ENCODE peak calls at places on chromosomes 5 and 9, in four cellular contexts. S is K562, R is HepG2, F is GM12878. M is an unnamed sample.

GRCh38 chr5:168647083-168647482 is 67.9 kb upstream of the PANK3 start:
- DNase-seq in S (no peak), R (no peak), F (no peak), M (no peak)

GRCh38 chr9:112793213-112793810 is 42.8 kb downstream of the SNX30 start:
- DNase-seq in S (peak; percentile 62), R (peak; percentile 57), F (peak; percentile 34), M (peak; percentile 66)

GRCh38 chr9:136019041-136019680 is 58.0 kb upstream of the UBAC1 start:
- DNase-seq in S (no peak), R (no peak), F (no peak), M (no peak)

GRCh38 chr5:73786043-73786831 is 160.2 kb downstream of the ARHGEF28 start:
- DNase-seq in S (no peak), R (no peak), F (no peak), M (no peak)

GRCh38 chr5:66923922-66924321 is 272.7 kb downstream of the CD180 start:
- DNase-seq in S (no peak), R (no peak), F (no peak), M (no peak)

GRCh38 chr9:12738296-12738695 is 36.5 kb upstream of the LURAP1L start:
- DNase-seq in S (no peak), R (no peak), F (no peak), M (no peak)

GRCh38 chr5:23506329-23507236 is 826 bp upstream of the PRDM9 start:
- DNase-seq in S (no peak), R (peak; percentile 56), F (no peak), M (peak; percentile 49)

GRCh38 chr9:90307177-90307833 is 335.3 kb downstream of the DIRAS2 start:
- DNase-seq in S (no peak), R (no peak), F (no peak), M (no peak)

GRCh38 chr9:73810585-73811215 is 659.0 kb downstream of the ANXA1 start:
- DNase-seq in S (no peak), R (no peak), F (no peak), M (no peak)

GRCh38 chr9:18778846-18779245 is 254.2 kb downstream of the SAXO1 start:
- DNase-seq in S (no peak), R (no peak), F (no peak), M (no peak)

GRCh38 chr5:169538935-169539334 is 44.6 kb upstream of the SPDL1 start:
- DNase-seq in S (no peak), R (no peak), F (no peak), M (no peak)

GRCh38 chr9:91486699-91487497 is 63.3 kb upstream of the NFIL3 start:
- DNase-seq in S (peak; percentile 14), R (no peak), F (no peak), M (no peak)

GRCh38 chr5:16866220-16866619 is 69.9 kb downstream of the MYO10 start:
- DNase-seq in S (no peak), R (no peak), F (no peak), M (no peak)

GRCh38 chr5:159947708-159948358 is 31.6 kb downstream of the ADRA1B start:
- DNase-seq in S (no peak), R (no peak), F (no peak), M (no peak)

GRCh38 chr9:135887585-135888050 is 19.7 kb downstream of the CAMSAP1 start:
- DNase-seq in S (no peak), R (no peak), F (peak; percentile 19), M (no peak)

GRCh38 chr5:127216906-127217675 is 73.5 kb upstream of the MEGF10 start:
- DNase-seq in S (no peak), R (no peak), F (no peak), M (no peak)

GRCh38 chr5:1670342-1670741 is 129.3 kb downstream of the MRPL36 start:
- DNase-seq in S (no peak), R (no peak), F (no peak), M (no peak)

GRCh38 chr9:37929441-37929895 is 25.5 kb upstream of the SLC25A51 start:
- DNase-seq in S (no peak), R (no peak), F (no peak), M (no peak)

GRCh38 chr5:980941-981340 is 27.7 kb upstream of the NKD2 start:
- DNase-seq in S (no peak), R (no peak), F (no peak), M (no peak)

GRCh38 chr5:179834120-179834519 is 13.4 kb downstream of the SQSTM1 start:
- DNase-seq in S (no peak), R (no peak), F (no peak), M (no peak)

GRCh38 chr9:69171049-69171448 is 3.0 kb upstream of the TJP2 start:
- DNase-seq in S (peak; percentile 71), R (no peak), F (no peak), M (no peak)

GRCh38 chr5:180975338-180975737 is 13.3 kb upstream of the BTNL3 start:
- DNase-seq in S (no peak), R (no peak), F (peak; percentile 83), M (no peak)

GRCh38 chr5:2566280-2566679 is 185.2 kb downstream of the IRX2 start:
- DNase-seq in S (no peak), R (no peak), F (no peak), M (no peak)

GRCh38 chr9:120531683-120532300 is 48.2 kb downstream of the CDK5RAP2 start:
- DNase-seq in S (peak; percentile 28), R (peak; percentile 25), F (no peak), M (peak; percentile 44)

GRCh38 chr9:89325733-89326132 is 7.4 kb downstream of the SECISBP2 start:
- DNase-seq in S (no peak), R (no peak), F (no peak), M (no peak)

GRCh38 chr5:39501403-39501802 is 76.6 kb upstream of the DAB2 start:
- DNase-seq in S (no peak), R (no peak), F (no peak), M (no peak)

GRCh38 chr9:129486496-129487306 is 134.2 kb downstream of the C9orf50 start:
- DNase-seq in S (no peak), R (no peak), F (no peak), M (no peak)

GRCh38 chr9:76403352-76403751 is 9.1 kb upstream of the RFK start:
- DNase-seq in S (peak; percentile 9), R (peak; percentile 64), F (peak; percentile 55), M (peak; percentile 34)

GRCh38 chr9:35696520-35697215 is 6.9 kb upstream of the TPM2 start:
- DNase-seq in S (peak; percentile 69), R (peak; percentile 59), F (no peak), M (peak; percentile 74)

GRCh38 chr9:5879419-5880181 is 11.1 kb upstream of the MLANA start:
- DNase-seq in S (peak; percentile 84), R (peak; percentile 46), F (no peak), M (no peak)

GRCh38 chr5:31952034-31952433 is 222.1 kb downstream of the GOLPH3 start:
- DNase-seq in S (no peak), R (no peak), F (no peak), M (no peak)

GRCh38 chr5:71789746-71790145 is 70.7 kb downstream of the CARTPT start:
- DNase-seq in S (no peak), R (no peak), F (no peak), M (no peak)

GRCh38 chr9:34653610-34654072 is 1.7 kb downstream of the IL11RA start:
- DNase-seq in S (no peak), R (no peak), F (no peak), M (no peak)

GRCh38 chr5:65774346-65774745 is 52.3 kb downstream of the NLN start:
- DNase-seq in S (no peak), R (no peak), F (no peak), M (no peak)

GRCh38 chr5:143213231-143213850 is 190.1 kb downstream of the NR3C1 start:
- DNase-seq in S (no peak), R (no peak), F (no peak), M (no peak)

GRCh38 chr5:7815757-7816534 is 35.0 kb downstream of the CFAP90 start:
- DNase-seq in S (peak; percentile 87), R (peak; percentile 70), F (peak; percentile 20), M (peak; percentile 83)

GRCh38 chr9:125161284-125161918 is 18.1 kb upstream of the SCAI start:
- DNase-seq in S (no peak), R (no peak), F (no peak), M (no peak)
- TF ChIP-seq FOXK2 in S (no peak), R (no peak), F (no peak), M (no peak)

DNA sequence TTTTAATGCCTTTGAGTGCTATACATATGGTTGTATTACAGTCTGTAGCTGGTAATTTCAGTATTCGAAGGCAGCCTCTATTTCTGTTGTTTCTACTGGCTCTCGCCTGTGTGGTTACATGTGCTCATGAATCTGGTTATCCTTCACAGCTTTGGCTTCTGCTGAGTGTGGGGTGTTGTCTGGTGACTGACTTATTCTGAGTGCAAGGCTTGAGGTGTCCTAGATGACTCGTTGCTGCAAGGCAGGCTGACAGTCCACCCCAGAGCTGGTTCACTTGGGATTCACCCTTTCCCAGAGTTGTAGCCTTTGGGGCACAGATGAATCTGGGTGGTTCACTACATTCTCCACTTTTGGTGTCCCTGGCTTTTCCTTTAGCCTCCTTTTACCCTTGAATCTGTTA is 41.4 kb downstream of the PDE8B start:
- DNase-seq in S (no peak), R (no peak), F (no peak), M (no peak)
- TF ChIP-seq FOXK2 in S (no peak), R (no peak), F (no peak), M (no peak)

GRCh38 chr5:139642891-139643871 is 5.0 kb upstream of the CXXC5 start:
- DNase-seq in S (no peak), R (peak; percentile 79), F (no peak), M (no peak)
- TF ChIP-seq FOXK2 in S (no peak), R (no peak), F (no peak), M (no peak)

GRCh38 chr5:79025054-79025465 is 40.0 kb upstream of the ARSB start:
- DNase-seq in S (peak; percentile 63), R (peak; percentile 41), F (no peak), M (peak; percentile 73)
- TF ChIP-seq FOXK2 in S (no peak), R (no peak), F (no peak), M (no peak)

GRCh38 chr9:126470251-126470993 is 143.3 kb upstream of the LMX1B start:
- DNase-seq in S (no peak), R (no peak), F (no peak), M (no peak)

GRCh38 chr9:126465977-126466376 is 139.3 kb downstream of the MVB12B start:
- DNase-seq in S (no peak), R (no peak), F (no peak), M (no peak)

GRCh38 chr9:126471084-126471611 is 142.6 kb upstream of the LMX1B start:
- DNase-seq in S (no peak), R (no peak), F (peak; percentile 52), M (no peak)

GRCh38 chr9:126464694-126465441 is 138.2 kb downstream of the MVB12B start:
- DNase-seq in S (no peak), R (no peak), F (no peak), M (no peak)

DNA sequence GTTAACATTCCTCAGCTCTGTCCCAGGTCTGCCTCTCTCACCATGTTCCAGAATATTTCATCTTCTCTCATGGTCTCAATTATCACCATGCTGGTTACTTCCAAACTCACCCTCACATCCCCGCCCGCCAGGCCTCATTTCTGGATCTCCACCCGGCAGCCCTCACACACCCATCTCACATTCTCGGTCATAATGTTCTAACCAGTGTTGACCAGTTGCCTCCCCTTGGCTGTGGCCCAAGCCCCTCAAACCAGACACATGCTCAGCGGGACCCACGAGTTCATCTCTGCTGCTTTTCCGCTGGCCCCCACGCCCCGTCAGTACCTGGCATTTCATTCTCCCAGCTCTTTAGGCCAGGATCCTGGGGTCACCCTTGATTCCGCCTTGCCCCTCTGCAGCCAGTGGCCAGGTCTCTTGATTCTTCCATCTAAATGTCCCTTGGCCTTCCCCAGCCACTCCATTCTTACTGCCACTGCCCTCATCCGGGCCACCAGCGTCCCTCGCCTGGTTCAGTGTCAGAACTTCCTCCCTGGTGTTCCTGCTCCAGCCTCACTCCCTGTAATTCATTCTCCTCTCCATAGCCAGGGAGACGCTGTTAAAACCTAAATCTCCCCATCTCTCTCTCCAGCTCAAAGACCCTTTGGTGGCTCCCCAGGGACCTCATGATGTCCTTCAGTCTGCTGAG is 141.7 kb downstream of the MVB12B start:
- DNase-seq in S (no peak), R (no peak), F (no peak), M (no peak)
- TF ChIP-seq FOXK2 in S (no peak), R (no peak), F (no peak), M (no peak)

M was measured in HEK293T.